ENCODE peak calls at places on chromosomes 1 and 21, in six cellular contexts. One of them, this sample, is unnamed.

GRCh38 chr1:201384406-201384782 is 6.9 kb upstream of the TNNT2 start:
- DNase-seq in GM20000: no peak
- DNase-seq in GM12865: no peak
- DNase-seq in type B pancreatic cell: no peak
- DNase-seq in colonic mucosa: no peak
- DNase-seq in B cell: no peak
- DNase-seq in this sample: no peak

GRCh38 chr1:223747838-223748335 is 35.5 kb downstream of the CAPN2 start:
- DNase-seq in GM20000: no peak
- DNase-seq in GM12865: peak
- DNase-seq in type B pancreatic cell: no peak
- DNase-seq in colonic mucosa: peak
- DNase-seq in B cell: no peak
- DNase-seq in this sample: no peak

GRCh38 chr1:76010802-76011201 is 63.7 kb upstream of the ST6GALNAC3 start:
- DNase-seq in GM20000: no peak
- DNase-seq in GM12865: no peak
- DNase-seq in type B pancreatic cell: no peak
- DNase-seq in colonic mucosa: no peak
- DNase-seq in B cell: no peak
- DNase-seq in this sample: no peak

GRCh38 chr1:44713321-44713781 is 17.6 kb downstream of the RNU5D-1 start:
- DNase-seq in GM20000: no peak
- DNase-seq in GM12865: peak
- DNase-seq in type B pancreatic cell: no peak
- DNase-seq in colonic mucosa: no peak
- DNase-seq in B cell: peak
- DNase-seq in this sample: no peak

GRCh38 chr1:33612877-33613487 is 140.5 kb downstream of the ZSCAN20 start:
- DNase-seq in GM20000: peak
- DNase-seq in GM12865: peak
- DNase-seq in type B pancreatic cell: no peak
- DNase-seq in colonic mucosa: peak
- DNase-seq in B cell: no peak
- DNase-seq in this sample: no peak

GRCh38 chr1:3817821-3818597 is 21.7 kb upstream of the LRRC47 start:
- DNase-seq in GM20000: no peak
- DNase-seq in GM12865: no peak
- DNase-seq in type B pancreatic cell: no peak
- DNase-seq in colonic mucosa: no peak
- DNase-seq in B cell: no peak
- DNase-seq in this sample: no peak

GRCh38 chr1:40042337-40042736 is 1.8 kb downstream of the CAP1 start:
- DNase-seq in GM20000: no peak
- DNase-seq in GM12865: no peak
- DNase-seq in type B pancreatic cell: no peak
- DNase-seq in colonic mucosa: no peak
- DNase-seq in B cell: no peak
- DNase-seq in this sample: no peak

GRCh38 chr1:53592521-53592982 is 133.4 kb downstream of the DMRTB1 start:
- DNase-seq in GM20000: no peak
- DNase-seq in GM12865: no peak
- DNase-seq in type B pancreatic cell: no peak
- DNase-seq in colonic mucosa: peak
- DNase-seq in B cell: no peak
- DNase-seq in this sample: no peak

GRCh38 chr1:186792870-186793581 is 35.7 kb upstream of the PLA2G4A start:
- DNase-seq in GM20000: no peak
- DNase-seq in GM12865: no peak
- DNase-seq in type B pancreatic cell: no peak
- DNase-seq in colonic mucosa: no peak
- DNase-seq in B cell: no peak
- DNase-seq in this sample: no peak

GRCh38 chr1:112502827-112503226 is 5.9 kb upstream of the WNT2B start:
- DNase-seq in GM20000: no peak
- DNase-seq in GM12865: no peak
- DNase-seq in type B pancreatic cell: no peak
- DNase-seq in colonic mucosa: no peak
- DNase-seq in B cell: no peak
- DNase-seq in this sample: no peak

GRCh38 chr1:81600878-81601658 is 199.7 kb upstream of the ADGRL2 start:
- DNase-seq in GM20000: no peak
- DNase-seq in GM12865: no peak
- DNase-seq in type B pancreatic cell: no peak
- DNase-seq in colonic mucosa: no peak
- DNase-seq in B cell: no peak
- DNase-seq in this sample: no peak

GRCh38 chr1:84143796-84144565 is at the start of gene PRKACB:
- DNase-seq in GM20000: peak
- DNase-seq in GM12865: peak
- DNase-seq in type B pancreatic cell: no peak
- DNase-seq in colonic mucosa: no peak
- DNase-seq in B cell: peak
- DNase-seq in this sample: no peak

GRCh38 chr1:116382321-116382720 is 9.3 kb downstream of the ATP1A1 start:
- DNase-seq in GM20000: no peak
- DNase-seq in GM12865: no peak
- DNase-seq in type B pancreatic cell: no peak
- DNase-seq in colonic mucosa: no peak
- DNase-seq in B cell: no peak
- DNase-seq in this sample: no peak

GRCh38 chr1:74513901-74514300 is 1.5 kb upstream of the LRRC53 start:
- DNase-seq in GM20000: no peak
- DNase-seq in GM12865: no peak
- DNase-seq in type B pancreatic cell: no peak
- DNase-seq in colonic mucosa: no peak
- DNase-seq in B cell: no peak
- DNase-seq in this sample: no peak

GRCh38 chr1:111884772-111885443 is 104.6 kb downstream of the KCND3 start:
- DNase-seq in GM20000: no peak
- DNase-seq in GM12865: no peak
- DNase-seq in type B pancreatic cell: no peak
- DNase-seq in colonic mucosa: no peak
- DNase-seq in B cell: no peak
- DNase-seq in this sample: no peak

GRCh38 chr21:46038871-46039397 is 57.4 kb downstream of the COL6A1 start:
- DNase-seq in GM20000: no peak
- DNase-seq in GM12865: no peak
- DNase-seq in type B pancreatic cell: peak
- DNase-seq in colonic mucosa: no peak
- DNase-seq in B cell: no peak
- DNase-seq in this sample: peak

GRCh38 chr1:61322769-61323168 is 240.4 kb downstream of the NFIA start:
- DNase-seq in GM20000: no peak
- DNase-seq in GM12865: no peak
- DNase-seq in type B pancreatic cell: no peak
- DNase-seq in colonic mucosa: no peak
- DNase-seq in B cell: no peak
- DNase-seq in this sample: no peak

GRCh38 chr1:51025374-51025773 is 55.3 kb downstream of the CDKN2C start:
- DNase-seq in GM20000: no peak
- DNase-seq in GM12865: no peak
- DNase-seq in type B pancreatic cell: no peak
- DNase-seq in colonic mucosa: no peak
- DNase-seq in B cell: no peak
- DNase-seq in this sample: no peak

GRCh38 chr1:228280106-228280901 is 72.5 kb downstream of the OBSCN start:
- DNase-seq in GM20000: no peak
- DNase-seq in GM12865: no peak
- DNase-seq in type B pancreatic cell: peak
- DNase-seq in colonic mucosa: no peak
- DNase-seq in B cell: peak
- DNase-seq in this sample: no peak

GRCh38 chr1:39272791-39273071 is 68.2 kb downstream of the MACF1 start:
- DNase-seq in GM20000: no peak
- DNase-seq in GM12865: no peak
- DNase-seq in type B pancreatic cell: no peak
- DNase-seq in colonic mucosa: no peak
- DNase-seq in B cell: no peak
- DNase-seq in this sample: no peak

GRCh38 chr1:193322218-193322617 is 135.8 kb upstream of the B3GALT2 start:
- DNase-seq in GM20000: no peak
- DNase-seq in GM12865: no peak
- DNase-seq in type B pancreatic cell: no peak
- DNase-seq in colonic mucosa: no peak
- DNase-seq in B cell: no peak
- DNase-seq in this sample: no peak

GRCh38 chr1:209674957-209675566 is at the start of gene G0S2:
- DNase-seq in GM20000: peak
- DNase-seq in GM12865: no peak
- DNase-seq in type B pancreatic cell: no peak
- DNase-seq in colonic mucosa: peak
- DNase-seq in B cell: no peak
- DNase-seq in this sample: no peak

GRCh38 chr1:205589618-205590456 is 42.0 kb downstream of the ELK4 start:
- DNase-seq in GM20000: no peak
- DNase-seq in GM12865: no peak
- DNase-seq in type B pancreatic cell: peak
- DNase-seq in colonic mucosa: no peak
- DNase-seq in B cell: peak
- DNase-seq in this sample: peak

GRCh38 chr1:97014426-97014825 is 292.8 kb downstream of the PTBP2 start:
- DNase-seq in GM20000: no peak
- DNase-seq in GM12865: no peak
- DNase-seq in type B pancreatic cell: no peak
- DNase-seq in colonic mucosa: no peak
- DNase-seq in B cell: no peak
- DNase-seq in this sample: no peak

GRCh38 chr1:97008226-97008625 is 286.6 kb downstream of the PTBP2 start:
- DNase-seq in GM20000: no peak
- DNase-seq in GM12865: no peak
- DNase-seq in type B pancreatic cell: no peak
- DNase-seq in colonic mucosa: no peak
- DNase-seq in B cell: no peak
- DNase-seq in this sample: no peak

GRCh38 chr1:97010865-97011264 is 289.3 kb downstream of the PTBP2 start:
- DNase-seq in GM20000: no peak
- DNase-seq in GM12865: peak
- DNase-seq in type B pancreatic cell: no peak
- DNase-seq in colonic mucosa: no peak
- DNase-seq in B cell: no peak
- DNase-seq in this sample: no peak

GRCh38 chr1:97017895-97018294 is 296.3 kb downstream of the PTBP2 start:
- DNase-seq in GM20000: no peak
- DNase-seq in GM12865: peak
- DNase-seq in type B pancreatic cell: no peak
- DNase-seq in colonic mucosa: no peak
- DNase-seq in B cell: no peak
- DNase-seq in this sample: no peak

GRCh38 chr1:97013904-97014303 is 292.3 kb downstream of the PTBP2 start:
- DNase-seq in GM20000: no peak
- DNase-seq in GM12865: no peak
- DNase-seq in type B pancreatic cell: no peak
- DNase-seq in colonic mucosa: no peak
- DNase-seq in B cell: no peak
- DNase-seq in this sample: no peak
- TF ChIP-seq CTCF in GM20000: no peak
- TF ChIP-seq CTCF in GM12865: no peak
- TF ChIP-seq CTCF in type B pancreatic cell: no peak
- TF ChIP-seq CTCF in colonic mucosa: no peak
- TF ChIP-seq CTCF in B cell: no peak
- TF ChIP-seq CTCF in this sample: no peak

DNA sequence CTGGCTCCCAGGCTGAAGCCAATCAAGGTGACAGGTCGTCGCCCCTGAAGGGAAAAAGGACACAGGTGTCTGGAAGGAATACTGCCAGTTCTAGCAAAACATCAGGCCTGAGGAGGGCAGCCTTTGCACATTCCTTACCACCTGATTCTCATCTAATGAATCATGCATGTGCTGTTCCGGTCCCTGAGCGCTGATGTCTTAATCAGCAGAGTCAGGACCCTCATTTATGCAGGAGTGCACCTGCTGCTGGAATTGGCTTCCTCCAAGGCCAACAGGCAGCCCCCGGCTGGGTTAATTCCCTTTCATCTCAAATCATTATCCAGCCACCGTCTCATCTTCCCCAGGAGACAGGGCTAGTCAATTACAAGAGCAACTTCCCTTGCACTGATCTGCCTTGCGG is 62.3 kb downstream of the TMCO4 start:
- DNase-seq in GM20000: no peak
- DNase-seq in GM12865: no peak
- DNase-seq in type B pancreatic cell: no peak
- DNase-seq in colonic mucosa: no peak
- DNase-seq in B cell: no peak
- DNase-seq in this sample: no peak
- TF ChIP-seq CTCF in GM20000: no peak
- TF ChIP-seq CTCF in GM12865: no peak
- TF ChIP-seq CTCF in type B pancreatic cell: no peak
- TF ChIP-seq CTCF in colonic mucosa: no peak
- TF ChIP-seq CTCF in B cell: no peak
- TF ChIP-seq CTCF in this sample: peak

DNA sequence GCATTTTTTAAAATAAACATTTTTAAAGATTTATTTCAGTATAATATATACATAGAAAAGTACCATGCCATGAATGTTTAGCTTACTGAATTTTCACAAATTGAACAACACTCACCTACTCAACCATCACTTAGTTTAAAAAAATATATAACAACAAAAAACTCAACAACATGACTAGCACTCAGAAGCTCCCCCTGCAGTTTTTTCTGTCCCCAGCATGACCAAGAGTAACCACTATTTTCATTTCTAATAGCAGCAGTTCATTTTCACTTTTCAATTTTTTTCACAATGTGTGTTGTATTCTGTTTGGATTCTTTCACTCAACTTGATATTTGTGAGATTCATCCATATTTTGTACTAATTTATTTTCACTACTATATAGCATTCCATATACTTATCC is 162.3 kb upstream of the POGK start:
- DNase-seq in GM20000: no peak
- DNase-seq in GM12865: no peak
- DNase-seq in type B pancreatic cell: no peak
- DNase-seq in colonic mucosa: no peak
- DNase-seq in B cell: no peak
- DNase-seq in this sample: no peak
- TF ChIP-seq CTCF in GM20000: no peak
- TF ChIP-seq CTCF in GM12865: no peak
- TF ChIP-seq CTCF in type B pancreatic cell: no peak
- TF ChIP-seq CTCF in colonic mucosa: no peak
- TF ChIP-seq CTCF in B cell: no peak
- TF ChIP-seq CTCF in this sample: no peak

GRCh38 chr1:248858096-248858890 is 592 bp downstream of the ZNF692 start:
- DNase-seq in GM20000: peak
- DNase-seq in GM12865: peak
- DNase-seq in type B pancreatic cell: peak
- DNase-seq in colonic mucosa: peak
- DNase-seq in B cell: no peak
- DNase-seq in this sample: no peak
- TF ChIP-seq CTCF in GM20000: peak
- TF ChIP-seq CTCF in GM12865: peak
- TF ChIP-seq CTCF in type B pancreatic cell: peak
- TF ChIP-seq CTCF in colonic mucosa: peak
- TF ChIP-seq CTCF in B cell: peak
- TF ChIP-seq CTCF in this sample: peak

GRCh38 chr1:1997561-1997960 is 6.0 kb downstream of the CFAP74 start:
- DNase-seq in GM20000: no peak
- DNase-seq in GM12865: no peak
- DNase-seq in type B pancreatic cell: no peak
- DNase-seq in colonic mucosa: no peak
- DNase-seq in B cell: no peak
- DNase-seq in this sample: no peak
- TF ChIP-seq CTCF in GM20000: no peak
- TF ChIP-seq CTCF in GM12865: no peak
- TF ChIP-seq CTCF in type B pancreatic cell: no peak
- TF ChIP-seq CTCF in colonic mucosa: no peak
- TF ChIP-seq CTCF in B cell: no peak
- TF ChIP-seq CTCF in this sample: no peak

GRCh38 chr1:37514350-37515184 is at the start of gene MEAF6:
- DNase-seq in GM20000: peak
- DNase-seq in GM12865: peak
- DNase-seq in type B pancreatic cell: peak
- DNase-seq in colonic mucosa: peak
- DNase-seq in B cell: peak
- DNase-seq in this sample: peak
- TF ChIP-seq CTCF in GM20000: peak
- TF ChIP-seq CTCF in GM12865: peak
- TF ChIP-seq CTCF in type B pancreatic cell: peak
- TF ChIP-seq CTCF in colonic mucosa: peak
- TF ChIP-seq CTCF in B cell: peak
- TF ChIP-seq CTCF in this sample: peak

This sample was measured in osteocyte.